ENCODE peak calls at places on chromosomes 3 and 15, in six cellular contexts. T is GM13976; G is NCI-H345; M is stimulated activated CD4-positive, alpha-beta T cell treated with anti-CD3 and anti-CD28 coated beads, Interleukin-4, amount 100 ng/mL, for 1 hour; D is activated CD4-positive, alpha-beta T cell treated with anti-CD3 and anti-CD28 coated beads, Interleukin-2, amount 50 U/mL, for 4 hours; C is progenitor cell of endocrine pancreas. Y is an unnamed sample.
A peak's percentile ranks its signal among the peaks of the same experiment; 100 is the strongest.

GRCh38 chr15:31320022-31320421 is 6.6 kb upstream of the KLF13 start:
- DNase-seq in M (no peak), C (no peak), D (no peak), G (no peak), T (no peak), Y (no peak)

GRCh38 chr3:171954644-171955365 is 84.6 kb upstream of the FNDC3B start:
- DNase-seq in C (no peak), T (no peak), G (no peak), M (no peak), D (no peak), Y (no peak)

GRCh38 chr3:194756460-194757355 is 71.0 kb downstream of the FAM43A start:
- DNase-seq in M (no peak), D (no peak), T (no peak), G (peak; percentile 56), C (no peak), Y (no peak)

GRCh38 chr3:71345429-71346027 is 238.0 kb downstream of the FOXP1 start:
- DNase-seq in M (no peak), G (no peak), C (no peak), T (no peak), D (no peak), Y (no peak)

GRCh38 chr15:63595066-63595465 is 2.1 kb upstream of the FBXL22 start:
- DNase-seq in T (no peak), M (no peak), G (no peak), C (no peak), D (no peak), Y (no peak)

GRCh38 chr3:179957264-179957845 is 79.4 kb downstream of the PEX5L start:
- DNase-seq in M (no peak), G (peak; percentile 58), T (no peak), D (no peak), C (no peak), Y (peak; percentile 56)

GRCh38 chr15:61916104-61916503 is 144.1 kb downstream of the VPS13C start:
- DNase-seq in D (no peak), M (no peak), T (no peak), G (no peak), C (no peak), Y (no peak)

GRCh38 chr15:42228036-42228435 is 19.9 kb upstream of the VPS39 start:
- DNase-seq in C (no peak), D (no peak), G (no peak), T (no peak), M (no peak), Y (no peak)

GRCh38 chr3:179421500-179421899 is 29.8 kb downstream of the GNB4 start:
- DNase-seq in G (no peak), M (no peak), D (no peak), C (no peak), T (no peak), Y (no peak)

GRCh38 chr3:126527455-126528211 is 3.7 kb downstream of the CHST13 start:
- DNase-seq in D (no peak), M (no peak), C (no peak), T (no peak), G (no peak), Y (no peak)

GRCh38 chr3:197490098-197490497 is 65.7 kb downstream of the BDH1 start:
- DNase-seq in T (no peak), G (no peak), M (no peak), D (no peak), C (no peak), Y (no peak)

GRCh38 chr3:18902081-18902793 is 246.1 kb upstream of the KCNH8 start:
- DNase-seq in C (no peak), M (no peak), T (no peak), D (no peak), G (no peak), Y (no peak)

GRCh38 chr15:84681822-84682221 is 23.8 kb upstream of the NMB start:
- DNase-seq in G (no peak), M (peak; percentile 20), D (peak; percentile 45), T (no peak), C (no peak), Y (no peak)

GRCh38 chr15:64009798-64010241 is 36.5 kb downstream of the DAPK2 start:
- DNase-seq in M (peak; percentile 14), T (no peak), G (no peak), C (no peak), D (peak; percentile 53), Y (no peak)

GRCh38 chr15:70783610-70784021 is 20.3 kb upstream of the UACA start:
- DNase-seq in G (no peak), M (no peak), D (no peak), T (no peak), C (no peak), Y (no peak)

GRCh38 chr15:68930268-68931022 is at the start of gene SPESP1:
- DNase-seq in G (no peak), D (peak; percentile 12), T (no peak), C (no peak), M (peak; percentile 58), Y (peak; percentile 81)

GRCh38 chr3:185317674-185318073 is 45.3 kb upstream of the MAP3K13 start:
- DNase-seq in D (no peak), M (no peak), G (no peak), T (no peak), C (no peak), Y (peak; percentile 42)

GRCh38 chr3:121431717-121432517 is 113.9 kb downstream of the POLQ start:
- DNase-seq in T (peak; percentile 62), D (peak; percentile 30), C (no peak), G (peak; percentile 2), M (peak; percentile 16), Y (peak; percentile 93)

GRCh38 chr3:175431396-175431795 is 572.3 kb downstream of the NAALADL2 start:
- DNase-seq in D (no peak), C (no peak), G (no peak), M (no peak), T (no peak), Y (no peak)

GRCh38 chr3:127034195-127034989 is 51.5 kb downstream of the PLXNA1 start:
- DNase-seq in M (no peak), G (no peak), T (no peak), D (no peak), C (no peak), Y (no peak)

GRCh38 chr3:13788522-13789424 is 91.1 kb downstream of the WNT7A start:
- DNase-seq in M (no peak), G (no peak), D (no peak), C (no peak), T (no peak), Y (no peak)

GRCh38 chr3:177724020-177724638 is 526.8 kb upstream of the TBL1XR1 start:
- DNase-seq in G (peak; percentile 17), M (no peak), T (no peak), D (no peak), C (no peak), Y (no peak)

Y was measured in MM.1S.